ENCODE peak calls at places on chromosomes 4 and X, in six cellular contexts. L is NCI-H1436; N is CD4-positive, alpha-beta memory T cell; K is SK-N-SH; Z is H9; H is T1000. R is an unnamed sample.

GRCh38 chrX:40094041-40094899 is 3.5 kb downstream of the BCOR start:
- DNase-seq in L (no peak), N (no peak), K (peak), Z (peak), H (no peak), R (peak)

GRCh38 chr4:152385551-152385950 is 150.3 kb downstream of the FBXW7 start:
- DNase-seq in L (no peak), N (peak), K (peak), Z (no peak), H (no peak), R (no peak)

GRCh38 chrX:57137481-57137880 is 284 bp upstream of the SPIN2A start:
- DNase-seq in L (no peak), N (no peak), K (no peak), Z (no peak), H (no peak), R (peak)

GRCh38 chr4:70703695-70704332 is 15.5 kb downstream of the UTP3 start:
- DNase-seq in L (peak), N (no peak), K (no peak), Z (no peak), H (no peak), R (peak)

GRCh38 chr4:72374156-72374555 is 194.9 kb downstream of the ADAMTS3 start:
- DNase-seq in L (no peak), N (no peak), K (no peak), Z (no peak), H (no peak), R (no peak)

GRCh38 chrX:151814767-151815166 is 80.2 kb downstream of the CNGA2 start:
- DNase-seq in L (no peak), N (no peak), K (no peak), Z (no peak), H (no peak), R (no peak)

GRCh38 chr4:5842456-5842855 is 50.4 kb downstream of the CRMP1 start:
- DNase-seq in L (no peak), N (no peak), K (no peak), Z (no peak), H (no peak), R (no peak)

GRCh38 chrX:21996872-21997271 is 35.3 kb upstream of the PHEX start:
- DNase-seq in L (no peak), N (no peak), K (no peak), Z (no peak), H (no peak), R (no peak)

GRCh38 chr4:139851133-139851532 is 185.5 kb downstream of the MGST2 start:
- DNase-seq in L (no peak), N (no peak), K (no peak), Z (no peak), H (no peak), R (no peak)

GRCh38 chrX:109687903-109688302 is 45.2 kb downstream of the ACSL4 start:
- DNase-seq in L (no peak), N (no peak), K (no peak), Z (no peak), H (no peak), R (no peak)

GRCh38 chr4:184331155-184331995 is 113.7 kb upstream of the ENPP6 start:
- DNase-seq in L (no peak), N (no peak), K (no peak), Z (no peak), H (no peak), R (no peak)

GRCh38 chr4:36772154-36772516 is 472.4 kb upstream of the NWD2 start:
- DNase-seq in L (no peak), N (no peak), K (no peak), Z (no peak), H (no peak), R (no peak)

GRCh38 chrX:56793533-56794320 is 64.7 kb downstream of the NBDY start:
- DNase-seq in L (no peak), N (no peak), K (peak), Z (peak), H (no peak), R (no peak)

GRCh38 chr4:176924238-176924637 is 131.5 kb upstream of the VEGFC start:
- DNase-seq in L (no peak), N (no peak), K (no peak), Z (no peak), H (no peak), R (no peak)

GRCh38 chrX:80511969-80512760 is 91.9 kb downstream of the TENT5D start:
- DNase-seq in L (no peak), N (no peak), K (no peak), Z (no peak), H (no peak), R (no peak)

GRCh38 chrX:10600479-10600878 is 19.9 kb downstream of the MID1 start:
- DNase-seq in L (no peak), N (no peak), K (no peak), Z (no peak), H (no peak), R (no peak)

GRCh38 chrX:48025561-48025960 is 18.8 kb downstream of the SPACA5 start:
- DNase-seq in L (peak), N (peak), K (peak), Z (peak), H (peak), R (peak)

GRCh38 chr4:145186719-145187118 is 6.3 kb upstream of the OTUD4 start:
- DNase-seq in L (no peak), N (no peak), K (no peak), Z (no peak), H (no peak), R (no peak)

GRCh38 chr4:155473420-155474095 is 96.8 kb upstream of the MAP9 start:
- DNase-seq in L (no peak), N (no peak), K (no peak), Z (no peak), H (no peak), R (no peak)

GRCh38 chr4:81454498-81454897 is 17.2 kb downstream of the RASGEF1B start:
- DNase-seq in L (no peak), N (no peak), K (no peak), Z (no peak), H (no peak), R (no peak)

GRCh38 chr4:176475091-176475490 is 155.3 kb downstream of the SPCS3 start:
- DNase-seq in L (no peak), N (no peak), K (no peak), Z (no peak), H (no peak), R (no peak)

GRCh38 chrX:13759152-13759718 is 24.7 kb downstream of the OFD1 start:
- DNase-seq in L (no peak), N (no peak), K (no peak), Z (no peak), H (no peak), R (no peak)

GRCh38 chr4:56817840-56818491 is 3.5 kb downstream of the SPINK2 start:
- DNase-seq in L (no peak), N (peak), K (no peak), Z (no peak), H (no peak), R (no peak)

GRCh38 chrX:123310112-123310511 is 126.0 kb downstream of the GRIA3 start:
- DNase-seq in L (no peak), N (no peak), K (no peak), Z (no peak), H (no peak), R (no peak)

GRCh38 chrX:39112143-39112542 is 310.9 kb downstream of the MID1IP1 start:
- DNase-seq in L (no peak), N (no peak), K (no peak), Z (no peak), H (peak), R (no peak)

GRCh38 chr4:118920247-118920646 is 31.6 kb downstream of the SYNPO2 start:
- DNase-seq in L (no peak), N (no peak), K (no peak), Z (no peak), H (no peak), R (no peak)

GRCh38 chrX:109839694-109840358 is 106.8 kb upstream of the ACSL4 start:
- DNase-seq in L (no peak), N (no peak), K (no peak), Z (peak), H (no peak), R (no peak)

GRCh38 chrX:152641256-152641875 is 3.7 kb downstream of the GABRQ start:
- DNase-seq in L (no peak), N (no peak), K (no peak), Z (peak), H (no peak), R (no peak)

R was measured in NCI-H2227 treated with DMSO at 0.1 percent for 48 hours.